ENCODE peak calls at places on chromosome 4, in ten cellular contexts. H, V, Z, J, N, M, B, R, G and T are unnamed samples.

GRCh38 chr4:12360391-12360790 is 931.7 kb upstream of the HS3ST1 start:
- DNase-seq in H (no peak), V (no peak), Z (no peak), J (no peak), N (no peak), M (no peak), B (no peak), R (no peak), G (no peak), T (no peak)

GRCh38 chr4:2424581-2424980 is 5.8 kb downstream of the CFAP99 start:
- DNase-seq in H (no peak), V (no peak), Z (no peak), J (no peak), N (peak), M (no peak), B (no peak), R (no peak), G (no peak), T (no peak)

GRCh38 chr4:108072300-108072699 is 82.6 kb downstream of the HADH start:
- DNase-seq in H (peak), V (no peak), Z (no peak), J (peak), N (no peak), M (no peak), B (no peak), R (no peak), G (no peak), T (no peak)

GRCh38 chr4:83850435-83850834 is 314.5 kb downstream of the GPAT3 start:
- DNase-seq in H (no peak), V (no peak), Z (no peak), J (no peak), N (no peak), M (no peak), B (no peak), R (no peak), G (no peak), T (no peak)

GRCh38 chr4:163587867-163588266 is 93.4 kb downstream of the TMA16 start:
- DNase-seq in H (no peak), V (no peak), Z (no peak), J (no peak), N (no peak), M (no peak), B (no peak), R (no peak), G (no peak), T (no peak)

GRCh38 chr4:149885896-149886295 is 70.3 kb upstream of the IQCM start:
- DNase-seq in H (no peak), V (no peak), Z (no peak), J (no peak), N (no peak), M (no peak), B (peak), R (peak), G (no peak), T (peak)

GRCh38 chr4:41507292-41507933 is 30.5 kb upstream of the LIMCH1 start:
- DNase-seq in H (no peak), V (no peak), Z (no peak), J (no peak), N (no peak), M (no peak), B (no peak), R (no peak), G (no peak), T (peak)

GRCh38 chr4:137861682-137862081 is 329.4 kb upstream of the PCDH18 start:
- DNase-seq in H (no peak), V (peak), Z (peak), J (no peak), N (no peak), M (no peak), B (peak), R (no peak), G (no peak), T (peak)

GRCh38 chr4:72076562-72076961 is 44.8 kb downstream of the NPFFR2 start:
- DNase-seq in H (no peak), V (peak), Z (no peak), J (no peak), N (no peak), M (no peak), B (no peak), R (no peak), G (no peak), T (no peak)

GRCh38 chr4:85762204-85762884 is 287.4 kb downstream of the ARHGAP24 start:
- DNase-seq in H (no peak), V (peak), Z (no peak), J (no peak), N (no peak), M (no peak), B (peak), R (peak), G (no peak), T (no peak)

GRCh38 chr4:151226004-151226932 is 50.7 kb upstream of the PRSS48 start:
- DNase-seq in H (no peak), V (peak), Z (no peak), J (no peak), N (no peak), M (no peak), B (peak), R (peak), G (no peak), T (peak)

GRCh38 chr4:48194986-48195773 is 61.1 kb upstream of the TXK start:
- DNase-seq in H (peak), V (peak), Z (peak), J (no peak), N (no peak), M (no peak), B (no peak), R (no peak), G (no peak), T (peak)

GRCh38 chr4:139223682-139224317 is 46.8 kb upstream of the ELF2 start:
- DNase-seq in H (no peak), V (peak), Z (peak), J (no peak), N (no peak), M (no peak), B (no peak), R (no peak), G (no peak), T (no peak)